ENCODE peak calls at places on chromosomes 7 and 10, in four cellular contexts. F is H4, E is caudate nucleus, Q is NCI-H2081. D is an unnamed sample.

GRCh38 chr7:115679976-115680375 is 350.6 kb downstream of the TFEC start:
- DNase-seq in Q (no peak), E (no peak), F (peak), D (peak)

GRCh38 chr7:137006293-137006692 is 137.8 kb downstream of the CHRM2 start:
- DNase-seq in Q (no peak), F (peak), E (no peak), D (no peak)

GRCh38 chr10:85464336-85464735 is 902.3 kb downstream of the GRID1 start:
- DNase-seq in E (no peak), Q (no peak), F (no peak), D (no peak)

GRCh38 chr7:608361-608760 is 88.7 kb upstream of the PDGFA start:
- DNase-seq in E (no peak), F (no peak), Q (no peak), D (no peak)

GRCh38 chr10:3471927-3472704 is 299.5 kb upstream of the PITRM1 start:
- DNase-seq in Q (no peak), E (peak), F (no peak), D (peak)

GRCh38 chr10:131559450-131559911 is 248.0 kb upstream of the TCERG1L start:
- DNase-seq in E (no peak), F (no peak), Q (no peak), D (no peak)

GRCh38 chr7:156585025-156585648 is 55.4 kb upstream of the RNF32 start:
- DNase-seq in Q (no peak), E (no peak), F (no peak), D (no peak)

GRCh38 chr7:148700693-148701092 is 2.0 kb downstream of the CUL1 start:
- DNase-seq in Q (no peak), F (peak), E (no peak), D (peak)

GRCh38 chr7:159010951-159011820 is 133.5 kb downstream of the VIPR2 start:
- DNase-seq in F (no peak), Q (no peak), E (no peak), D (no peak)

GRCh38 chr7:32659853-32660252 is 164.6 kb downstream of the AVL9 start:
- DNase-seq in Q (no peak), F (no peak), E (no peak), D (no peak)

GRCh38 chr7:155306677-155307470 is 9.2 kb downstream of the INSIG1 start:
- DNase-seq in E (no peak), F (no peak), Q (no peak), D (peak)

GRCh38 chr7:139091677-139091996 is 17.9 kb downstream of the ZC3HAV1 start:
- DNase-seq in F (no peak), Q (no peak), E (no peak), D (no peak)

GRCh38 chr7:18655506-18655905 is 160.0 kb downstream of the HDAC9 start:
- DNase-seq in F (no peak), Q (no peak), E (no peak), D (no peak)

GRCh38 chr10:22410394-22410793 is 65.1 kb downstream of the SPAG6 start:
- DNase-seq in E (no peak), Q (no peak), F (no peak), D (no peak)

GRCh38 chr10:122435212-122435827 is 19.1 kb upstream of the ARMS2 start:
- DNase-seq in F (no peak), Q (peak), E (no peak), D (peak)

GRCh38 chr7:1914321-1914720 is 244.2 kb downstream of the ELFN1 start:
- DNase-seq in F (no peak), E (no peak), Q (no peak), D (no peak)

GRCh38 chr7:131544449-131545425 is 11.7 kb downstream of the PODXL start:
- DNase-seq in F (peak), Q (peak), E (no peak), D (no peak)

GRCh38 chr7:134943785-134944400 is 42.4 kb upstream of the AGBL3 start:
- DNase-seq in Q (peak), F (peak), E (no peak), D (peak)

GRCh38 chr7:36971515-36972139 is 247.3 kb upstream of the AOAH start:
- DNase-seq in E (no peak), Q (peak), F (no peak), D (peak)

GRCh38 chr7:49855281-49855980 is 82.0 kb downstream of the VWC2 start:
- DNase-seq in F (no peak), Q (no peak), E (no peak), D (no peak)

GRCh38 chr7:35487402-35487801 is 207.5 kb downstream of the HERPUD2 start:
- DNase-seq in Q (no peak), F (no peak), E (no peak), D (no peak)

GRCh38 chr7:148964510-148965267 is 63.6 kb downstream of the PDIA4 start:
- DNase-seq in F (no peak), E (no peak), Q (no peak), D (no peak)

GRCh38 chr7:29488977-29489376 is 74.7 kb upstream of the PRR15 start:
- DNase-seq in F (no peak), Q (no peak), E (no peak), D (peak)